ENCODE peak calls at places on chromosomes 2 and 18, in seven cellular contexts. E, D, W, Z, Y, U and F are unnamed samples.

GRCh38 chr2:155665704-155666103 is 666.8 kb downstream of the NR4A2 start:
- DNase-seq in E (no peak), D (no peak), W (no peak), Z (no peak), Y (no peak), U (no peak), F (no peak)

GRCh38 chr2:28567076-28567471 is 71.2 kb downstream of the PLB1 start:
- DNase-seq in E (no peak), D (no peak), W (no peak), Z (no peak), Y (no peak), U (no peak), F (peak; percentile 36)

GRCh38 chr18:51151568-51152511 is 45.6 kb downstream of the MEX3C start:
- DNase-seq in E (peak; percentile 35), D (no peak), W (no peak), Z (no peak), Y (peak; percentile 66), U (no peak), F (no peak)

GRCh38 chr2:165238295-165238694 is 919 bp upstream of the SCN2A start:
- DNase-seq in E (no peak), D (peak; percentile 9), W (no peak), Z (no peak), Y (no peak), U (no peak), F (no peak)

GRCh38 chr2:176283268-176283667 is 14.0 kb downstream of the MTX2 start:
- DNase-seq in E (no peak), D (no peak), W (no peak), Z (no peak), Y (no peak), U (no peak), F (no peak)

GRCh38 chr2:54568876-54569298 is 112.8 kb downstream of the SPTBN1 start:
- DNase-seq in E (peak; percentile 73), D (peak; percentile 63), W (no peak), Z (no peak), Y (peak; percentile 70), U (no peak), F (peak; percentile 54)

GRCh38 chr2:230711224-230711623 is 1.4 kb upstream of the CAB39 start:
- DNase-seq in E (no peak), D (no peak), W (no peak), Z (peak; percentile 43), Y (no peak), U (no peak), F (no peak)

GRCh38 chr2:43389581-43390466 is 163.4 kb upstream of the ZFP36L2 start:
- DNase-seq in E (no peak), D (no peak), W (peak; percentile 83), Z (no peak), Y (no peak), U (no peak), F (no peak)

GRCh38 chr2:69950241-69950640 is 11.2 kb downstream of the ASPRV1 start:
- DNase-seq in E (no peak), D (no peak), W (no peak), Z (no peak), Y (no peak), U (no peak), F (no peak)

GRCh38 chr18:61545281-61546245 is 212.3 kb downstream of the CDH20 start:
- DNase-seq in E (no peak), D (no peak), W (no peak), Z (no peak), Y (no peak), U (no peak), F (no peak)

GRCh38 chr18:59189746-59190145 is 30.2 kb upstream of the GRP start:
- DNase-seq in E (no peak), D (no peak), W (no peak), Z (no peak), Y (no peak), U (no peak), F (no peak)

GRCh38 chr2:26627350-26628105 is 13.6 kb downstream of the CIB4 start:
- DNase-seq in E (no peak), D (no peak), W (no peak), Z (no peak), Y (no peak), U (no peak), F (peak; percentile 1)

GRCh38 chr2:54318810-54319209 is 62.8 kb upstream of the TSPYL6 start:
- DNase-seq in E (no peak), D (no peak), W (no peak), Z (peak; percentile 58), Y (no peak), U (no peak), F (no peak)

GRCh38 chr2:226475650-226476049 is 324.0 kb downstream of the IRS1 start:
- DNase-seq in E (no peak), D (no peak), W (no peak), Z (no peak), Y (no peak), U (no peak), F (no peak)

DNA sequence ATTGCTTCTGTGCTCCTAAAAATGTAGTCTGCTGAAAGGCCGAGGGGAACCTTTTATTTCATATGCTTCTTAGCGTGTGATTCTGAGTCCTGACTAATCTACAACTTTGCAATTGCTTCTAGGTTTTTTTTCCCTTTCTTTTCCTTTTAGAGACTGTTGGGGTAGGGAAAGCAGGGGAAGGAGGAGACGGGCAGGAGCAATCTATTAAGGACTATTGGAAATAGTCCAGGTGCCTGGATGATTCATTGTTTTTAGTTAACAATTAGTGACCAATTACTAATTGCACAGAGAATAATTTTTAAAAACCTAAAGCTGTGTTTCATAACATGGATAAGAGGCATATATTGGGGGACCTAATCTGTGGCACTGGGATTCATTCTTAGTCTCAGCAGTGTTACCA is 49.4 kb upstream of the STON1 start:
- DNase-seq in E (no peak), D (no peak), W (no peak), Z (no peak), Y (no peak), U (no peak), F (no peak)
- H3K4me1 ChIP-seq in E (peaks cover 17% of the 10 kb centered on the region), D (no peaks in the 10 kb centered on the region), W (peaks cover 13% of the 10 kb centered on the region), Z (no peaks in the 10 kb centered on the region), Y (peaks cover 5% of the 10 kb centered on the region), U (peaks cover 2% of the 10 kb centered on the region), F (peaks cover 28% of the 10 kb centered on the region)

GRCh38 chr2:160085662-160086061 is 23.2 kb upstream of the PLA2R1 start:
- DNase-seq in E (no peak), D (peak; percentile 39), W (no peak), Z (no peak), Y (no peak), U (no peak), F (no peak)
- TF ChIP-seq CTCF in E (no peak), D (peak; percentile 33), W (no peak), Z (no peak), Y (no peak), U (no peak), F (no peak)

GRCh38 chr18:73274812-73275621 is 407.2 kb upstream of the NETO1 start:
- DNase-seq in E (no peak), D (no peak), W (no peak), Z (no peak), Y (no peak), U (no peak), F (no peak)
- TF ChIP-seq POLR2A in E (no peak), D (no peak), W (no peak), Z (no peak), Y (no peak), U (no peak), F (no peak)

GRCh38 chr2:57886196-57886786 is 160.3 kb upstream of the VRK2 start:
- DNase-seq in E (no peak), D (no peak), W (no peak), Z (no peak), Y (no peak), U (no peak), F (no peak)
- H3K4me1 ChIP-seq in E (no peaks in the 10 kb centered on the region), D (no peaks in the 10 kb centered on the region), W (peaks cover 13% of the 10 kb centered on the region), Z (no peaks in the 10 kb centered on the region), Y (no peaks in the 10 kb centered on the region), U (peaks cover 8% of the 10 kb centered on the region), F (no peaks in the 10 kb centered on the region)

GRCh38 chr2:241834853-241835210 is 23.9 kb downstream of the PDCD1 start:
- DNase-seq in E (no peak), D (no peak), W (no peak), Z (no peak), Y (no peak), U (no peak), F (no peak)

GRCh38 chr2:241837197-241837596 is 21.5 kb downstream of the PDCD1 start:
- DNase-seq in E (no peak), D (no peak), W (no peak), Z (no peak), Y (no peak), U (no peak), F (no peak)

GRCh38 chr2:241835605-241836004 is 23.1 kb downstream of the PDCD1 start:
- DNase-seq in E (no peak), D (no peak), W (no peak), Z (no peak), Y (no peak), U (no peak), F (no peak)

GRCh38 chr2:241833938-241834852 is 24.5 kb downstream of the PDCD1 start:
- DNase-seq in E (no peak), D (no peak), W (no peak), Z (no peak), Y (no peak), U (no peak), F (no peak)

DNA sequence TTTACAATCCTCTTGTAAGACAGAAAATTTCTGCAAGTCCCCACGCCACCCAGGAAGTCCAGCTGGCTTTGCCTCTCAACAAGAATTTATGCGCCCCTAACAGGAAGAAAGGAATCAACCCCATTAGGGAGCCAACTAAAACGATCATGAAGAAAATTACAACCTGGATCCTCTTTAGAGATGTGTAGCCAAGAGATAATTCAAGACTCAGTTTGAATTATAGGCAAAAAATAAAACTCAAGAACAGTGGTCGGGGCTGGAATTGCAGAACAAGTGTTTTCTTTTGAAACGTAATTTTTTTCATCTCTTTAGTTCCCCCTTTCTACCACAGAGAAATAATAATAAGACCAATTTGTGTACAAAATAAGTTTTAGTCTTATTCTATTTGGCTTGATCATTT is 22.4 kb downstream of the PDCD1 start:
- DNase-seq in E (no peak), D (no peak), W (no peak), Z (no peak), Y (no peak), U (no peak), F (no peak)
- TF ChIP-seq CTCF in E (no peak), D (no peak), W (no peak), Z (no peak), Y (no peak), U (no peak), F (no peak)

DNA sequence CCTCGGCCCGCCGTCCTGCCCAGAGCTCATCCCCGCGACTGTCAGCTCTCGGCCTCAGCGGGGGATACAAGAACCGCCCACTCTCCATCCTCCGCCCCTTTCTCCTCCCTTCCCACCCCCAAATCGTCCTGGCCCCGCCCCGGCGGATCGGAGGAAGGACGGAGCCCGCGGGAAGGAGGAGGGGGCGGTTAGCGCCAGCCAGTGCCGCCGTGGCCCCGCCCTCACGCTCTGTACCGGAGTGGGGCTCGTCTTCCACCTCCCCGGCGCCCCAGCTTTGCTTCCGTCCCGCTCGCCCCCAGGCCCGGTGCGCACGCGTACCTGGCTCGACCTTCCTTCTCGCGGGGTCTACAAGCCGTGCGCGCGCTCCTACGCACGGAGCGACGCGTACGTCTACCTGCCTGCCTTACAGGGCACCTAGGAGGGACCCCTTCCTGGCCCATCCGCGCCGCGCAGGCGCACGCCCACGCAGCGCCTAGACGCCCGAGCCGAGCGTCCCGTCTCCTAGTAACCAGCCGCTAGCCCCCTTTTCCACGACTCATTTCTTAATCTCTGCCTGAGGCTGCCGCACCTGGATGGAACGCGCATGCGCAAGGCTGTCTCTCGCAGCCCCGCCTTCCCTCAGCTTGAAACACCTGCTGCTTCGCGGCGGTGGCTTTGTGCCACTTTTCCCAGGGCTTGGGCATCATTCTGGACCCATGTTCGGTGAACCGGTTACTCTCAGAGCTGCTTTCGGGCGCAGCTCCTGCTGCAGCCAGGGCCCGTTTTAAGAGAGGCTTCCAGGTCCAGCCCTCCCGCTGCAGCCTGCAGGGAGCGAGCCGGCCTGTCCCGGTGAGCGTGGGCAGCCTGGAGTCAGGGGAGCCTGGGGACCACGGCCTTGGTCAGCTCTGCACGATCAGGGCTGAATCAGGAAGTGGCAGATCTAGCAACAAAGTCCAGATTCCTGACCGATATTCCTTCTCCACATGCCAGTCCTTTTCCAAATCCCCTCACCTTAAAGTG is at the start of gene C2orf15:
- DNase-seq in E (peak; percentile 97), D (peak; percentile 92), W (peak; percentile 94), Z (peak; percentile 93), Y (peak; percentile 98), U (peak; percentile 94), F (peak; percentile 96)
- TF ChIP-seq POLR2A in E (no peak), D (peak; percentile 45), W (peak; percentile 99), Z (peak; percentile 97), Y (peak; percentile 90), U (peak; percentile 93), F (peak; percentile 72)